ENCODE peak calls at places on chromosome 19, in six cellular contexts. One of them, this sample, is unnamed.
A peak's percentile ranks its signal among the peaks of the same experiment; 100 is the strongest.

GRCh38 chr19:34348899-34349487 is 16.0 kb upstream of the GPI start:
- DNase-seq in heart right ventricle: no peak
- DNase-seq in left ventricle myocardium inferior: no peak
- DNase-seq in kidney epithelial cell: no peak
- DNase-seq in psoas muscle: no peak
- DNase-seq in endodermal cell: no peak
- DNase-seq in this sample: no peak

GRCh38 chr19:44032001-44032610 is 6.9 kb downstream of the ZNF222 start:
- DNase-seq in left ventricle myocardium inferior: no peak
- DNase-seq in endodermal cell: no peak
- DNase-seq in heart right ventricle: no peak
- DNase-seq in kidney epithelial cell: no peak
- DNase-seq in psoas muscle: no peak
- DNase-seq in this sample: peak; percentile 5

GRCh38 chr19:14433454-14434156 is 499 bp downstream of the PKN1 start:
- DNase-seq in endodermal cell: peak; percentile 62
- DNase-seq in left ventricle myocardium inferior: no peak
- DNase-seq in heart right ventricle: no peak
- DNase-seq in kidney epithelial cell: no peak
- DNase-seq in psoas muscle: no peak
- DNase-seq in this sample: no peak

GRCh38 chr19:19230999-19231398 is 19.2 kb downstream of the NCAN start:
- DNase-seq in endodermal cell: no peak
- DNase-seq in left ventricle myocardium inferior: no peak
- DNase-seq in psoas muscle: no peak
- DNase-seq in heart right ventricle: no peak
- DNase-seq in kidney epithelial cell: no peak
- DNase-seq in this sample: no peak

GRCh38 chr19:34363094-34363493 is 1.9 kb upstream of the GPI start:
- DNase-seq in psoas muscle: no peak
- DNase-seq in endodermal cell: peak; percentile 68
- DNase-seq in kidney epithelial cell: no peak
- DNase-seq in heart right ventricle: no peak
- DNase-seq in left ventricle myocardium inferior: no peak
- DNase-seq in this sample: no peak

GRCh38 chr19:28313633-28314032 is 899.3 kb downstream of the UQCRFS1 start:
- DNase-seq in psoas muscle: no peak
- DNase-seq in endodermal cell: no peak
- DNase-seq in left ventricle myocardium inferior: peak; percentile 20
- DNase-seq in kidney epithelial cell: peak; percentile 63
- DNase-seq in heart right ventricle: no peak
- DNase-seq in this sample: peak; percentile 90

GRCh38 chr19:23762884-23763711 is 4.4 kb upstream of the ZNF681 start:
- DNase-seq in kidney epithelial cell: peak; percentile 26
- DNase-seq in heart right ventricle: peak; percentile 87
- DNase-seq in psoas muscle: peak; percentile 79
- DNase-seq in endodermal cell: peak; percentile 95
- DNase-seq in left ventricle myocardium inferior: peak; percentile 87
- DNase-seq in this sample: peak; percentile 31

GRCh38 chr19:23992348-23992747 is 77.7 kb downstream of the ZNF726 start:
- DNase-seq in psoas muscle: no peak
- DNase-seq in heart right ventricle: no peak
- DNase-seq in endodermal cell: no peak
- DNase-seq in left ventricle myocardium inferior: no peak
- DNase-seq in kidney epithelial cell: no peak
- DNase-seq in this sample: no peak

GRCh38 chr19:7533925-7534480 is 1.5 kb upstream of the PNPLA6 start:
- DNase-seq in left ventricle myocardium inferior: peak; percentile 88
- DNase-seq in kidney epithelial cell: no peak
- DNase-seq in psoas muscle: peak; percentile 95
- DNase-seq in endodermal cell: peak; percentile 95
- DNase-seq in heart right ventricle: peak; percentile 89
- DNase-seq in this sample: peak; percentile 91

GRCh38 chr19:17686592-17687042 is 1.5 kb downstream of the UNC13A start:
- DNase-seq in heart right ventricle: peak; percentile 37
- DNase-seq in psoas muscle: peak; percentile 57
- DNase-seq in left ventricle myocardium inferior: peak; percentile 41
- DNase-seq in endodermal cell: peak; percentile 95
- DNase-seq in kidney epithelial cell: no peak
- DNase-seq in this sample: peak; percentile 16

GRCh38 chr19:39381910-39382611 is 8.8 kb downstream of the PAF1 start:
- DNase-seq in heart right ventricle: no peak
- DNase-seq in psoas muscle: no peak
- DNase-seq in endodermal cell: no peak
- DNase-seq in kidney epithelial cell: no peak
- DNase-seq in left ventricle myocardium inferior: no peak
- DNase-seq in this sample: no peak

GRCh38 chr19:53057904-53058579 is 13.5 kb downstream of the ERVV-2 start:
- DNase-seq in endodermal cell: peak; percentile 88
- DNase-seq in left ventricle myocardium inferior: peak; percentile 46
- DNase-seq in heart right ventricle: peak; percentile 35
- DNase-seq in kidney epithelial cell: no peak
- DNase-seq in psoas muscle: no peak
- DNase-seq in this sample: no peak

GRCh38 chr19:17112700-17113099 is 37.1 kb downstream of the MYO9B start:
- DNase-seq in endodermal cell: no peak
- DNase-seq in left ventricle myocardium inferior: no peak
- DNase-seq in heart right ventricle: no peak
- DNase-seq in kidney epithelial cell: no peak
- DNase-seq in psoas muscle: no peak
- DNase-seq in this sample: no peak

GRCh38 chr19:34232566-34233481 is 21.5 kb upstream of the GARRE1 start:
- DNase-seq in heart right ventricle: peak; percentile 57
- DNase-seq in kidney epithelial cell: peak; percentile 92
- DNase-seq in psoas muscle: peak; percentile 65
- DNase-seq in endodermal cell: no peak
- DNase-seq in left ventricle myocardium inferior: peak; percentile 53
- DNase-seq in this sample: peak; percentile 86

GRCh38 chr19:6674868-6675305 is 4.9 kb upstream of the TNFSF14 start:
- DNase-seq in left ventricle myocardium inferior: peak; percentile 50
- DNase-seq in heart right ventricle: peak; percentile 47
- DNase-seq in psoas muscle: peak; percentile 74
- DNase-seq in kidney epithelial cell: peak; percentile 42
- DNase-seq in endodermal cell: peak; percentile 87
- DNase-seq in this sample: peak; percentile 75

GRCh38 chr19:18991050-18991449 is 42.3 kb downstream of the SUGP2 start:
- DNase-seq in left ventricle myocardium inferior: peak; percentile 34
- DNase-seq in kidney epithelial cell: no peak
- DNase-seq in heart right ventricle: peak; percentile 20
- DNase-seq in psoas muscle: no peak
- DNase-seq in endodermal cell: no peak
- DNase-seq in this sample: no peak

GRCh38 chr19:13872695-13873389 is 4.1 kb upstream of the NANOS3 start:
- DNase-seq in heart right ventricle: peak; percentile 42
- DNase-seq in kidney epithelial cell: no peak
- DNase-seq in psoas muscle: no peak
- DNase-seq in left ventricle myocardium inferior: no peak
- DNase-seq in endodermal cell: peak; percentile 91
- DNase-seq in this sample: no peak

GRCh38 chr19:2715470-2716274 is 5.5 kb downstream of the DIRAS1 start:
- DNase-seq in left ventricle myocardium inferior: no peak
- DNase-seq in psoas muscle: no peak
- DNase-seq in endodermal cell: no peak
- DNase-seq in heart right ventricle: no peak
- DNase-seq in kidney epithelial cell: no peak
- DNase-seq in this sample: no peak

GRCh38 chr19:49391581-49392399 is 3.7 kb downstream of the KASH5 start:
- DNase-seq in psoas muscle: peak; percentile 88
- DNase-seq in left ventricle myocardium inferior: peak; percentile 77
- DNase-seq in kidney epithelial cell: peak; percentile 19
- DNase-seq in endodermal cell: peak; percentile 95
- DNase-seq in heart right ventricle: peak; percentile 80
- DNase-seq in this sample: peak; percentile 79

GRCh38 chr19:4174895-4175668 is 7.3 kb downstream of the SIRT6 start:
- DNase-seq in psoas muscle: no peak
- DNase-seq in left ventricle myocardium inferior: no peak
- DNase-seq in heart right ventricle: no peak
- DNase-seq in kidney epithelial cell: no peak
- DNase-seq in endodermal cell: no peak
- DNase-seq in this sample: no peak

GRCh38 chr19:6738726-6739389 is 622 bp upstream of the TRIP10 start:
- DNase-seq in heart right ventricle: peak; percentile 62
- DNase-seq in endodermal cell: peak; percentile 96
- DNase-seq in left ventricle myocardium inferior: peak; percentile 60
- DNase-seq in psoas muscle: peak; percentile 86
- DNase-seq in kidney epithelial cell: no peak
- DNase-seq in this sample: peak; percentile 44

GRCh38 chr19:2755448-2755705 is 15.6 kb upstream of the SLC39A3 start:
- DNase-seq in endodermal cell: no peak
- DNase-seq in psoas muscle: peak; percentile 47
- DNase-seq in left ventricle myocardium inferior: no peak
- DNase-seq in heart right ventricle: no peak
- DNase-seq in kidney epithelial cell: no peak
- DNase-seq in this sample: no peak

GRCh38 chr19:53537523-53538377 is at the start of gene ZNF331:
- DNase-seq in heart right ventricle: peak; percentile 84
- DNase-seq in left ventricle myocardium inferior: peak; percentile 80
- DNase-seq in kidney epithelial cell: no peak
- DNase-seq in psoas muscle: peak; percentile 93
- DNase-seq in endodermal cell: peak; percentile 88
- DNase-seq in this sample: peak; percentile 88

GRCh38 chr19:13951799-13952153 is 533 bp upstream of the DCAF15 start:
- DNase-seq in left ventricle myocardium inferior: no peak
- DNase-seq in psoas muscle: no peak
- DNase-seq in kidney epithelial cell: no peak
- DNase-seq in endodermal cell: no peak
- DNase-seq in heart right ventricle: no peak
- DNase-seq in this sample: no peak

GRCh38 chr19:14519860-14520407 is 1.7 kb upstream of the DNAJB1 start:
- DNase-seq in endodermal cell: no peak
- DNase-seq in psoas muscle: no peak
- DNase-seq in left ventricle myocardium inferior: no peak
- DNase-seq in kidney epithelial cell: peak; percentile 95
- DNase-seq in heart right ventricle: no peak
- DNase-seq in this sample: peak; percentile 60

GRCh38 chr19:19110410-19111137 is 27.7 kb downstream of the TMEM161A start:
- DNase-seq in endodermal cell: peak; percentile 83
- DNase-seq in left ventricle myocardium inferior: no peak
- DNase-seq in kidney epithelial cell: no peak
- DNase-seq in heart right ventricle: no peak
- DNase-seq in psoas muscle: no peak
- DNase-seq in this sample: no peak

GRCh38 chr19:9727644-9728043 is 40.9 kb downstream of the ZNF846 start:
- DNase-seq in heart right ventricle: no peak
- DNase-seq in kidney epithelial cell: no peak
- DNase-seq in psoas muscle: no peak
- DNase-seq in endodermal cell: no peak
- DNase-seq in left ventricle myocardium inferior: no peak
- DNase-seq in this sample: peak; percentile 51

GRCh38 chr19:38838208-38838985 is 6.8 kb upstream of the ECH1 start:
- DNase-seq in kidney epithelial cell: peak; percentile 61
- DNase-seq in left ventricle myocardium inferior: no peak
- DNase-seq in heart right ventricle: no peak
- DNase-seq in endodermal cell: no peak
- DNase-seq in psoas muscle: peak; percentile 52
- DNase-seq in this sample: no peak

GRCh38 chr19:15195987-15196682 is 4.7 kb downstream of the NOTCH3 start:
- DNase-seq in left ventricle myocardium inferior: no peak
- DNase-seq in endodermal cell: peak; percentile 98
- DNase-seq in heart right ventricle: no peak
- DNase-seq in psoas muscle: no peak
- DNase-seq in kidney epithelial cell: peak; percentile 5
- DNase-seq in this sample: no peak

DNA sequence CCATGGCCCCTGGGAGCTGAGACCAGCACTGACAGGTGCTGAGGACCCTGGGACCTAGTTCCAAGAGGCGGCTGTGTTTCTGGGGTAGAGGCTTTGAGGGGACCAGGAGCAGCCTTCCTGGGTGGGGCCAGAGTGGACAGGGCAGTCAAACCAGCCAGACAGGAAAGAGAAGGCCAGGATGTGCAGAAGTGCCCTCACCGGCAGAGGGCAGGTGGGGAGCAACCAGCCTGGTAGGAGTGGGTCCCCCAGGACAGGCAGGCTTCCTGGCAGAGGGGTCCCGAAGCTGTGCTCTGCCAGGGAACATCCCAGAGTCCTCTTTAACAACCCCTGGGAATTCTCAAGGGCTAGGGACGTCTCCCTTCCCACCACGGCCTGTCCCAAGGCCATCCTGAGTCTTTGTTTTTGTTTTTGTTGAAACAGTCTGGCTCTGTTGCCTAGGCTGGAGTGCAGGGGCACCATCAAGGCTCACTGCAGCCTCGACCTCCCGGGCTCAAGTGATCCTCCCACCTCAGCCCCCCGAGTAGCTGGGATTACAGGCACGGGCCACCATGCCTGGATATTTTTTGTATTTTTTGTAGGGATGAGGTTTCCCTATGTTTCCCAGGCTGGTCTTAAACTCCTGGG is 3.0 kb upstream of the HIPK4 start:
- DNase-seq in psoas muscle: no peak
- DNase-seq in left ventricle myocardium inferior: no peak
- DNase-seq in heart right ventricle: no peak
- DNase-seq in endodermal cell: no peak
- DNase-seq in kidney epithelial cell: no peak
- DNase-seq in this sample: peak; percentile 25
- TF ChIP-seq CTCF in psoas muscle: peak; percentile 20
- TF ChIP-seq CTCF in left ventricle myocardium inferior: peak; percentile 46
- TF ChIP-seq CTCF in heart right ventricle: peak; percentile 20
- TF ChIP-seq CTCF in endodermal cell: peak; percentile 20
- TF ChIP-seq CTCF in kidney epithelial cell: peak; percentile 28
- TF ChIP-seq CTCF in this sample: peak; percentile 43

DNA sequence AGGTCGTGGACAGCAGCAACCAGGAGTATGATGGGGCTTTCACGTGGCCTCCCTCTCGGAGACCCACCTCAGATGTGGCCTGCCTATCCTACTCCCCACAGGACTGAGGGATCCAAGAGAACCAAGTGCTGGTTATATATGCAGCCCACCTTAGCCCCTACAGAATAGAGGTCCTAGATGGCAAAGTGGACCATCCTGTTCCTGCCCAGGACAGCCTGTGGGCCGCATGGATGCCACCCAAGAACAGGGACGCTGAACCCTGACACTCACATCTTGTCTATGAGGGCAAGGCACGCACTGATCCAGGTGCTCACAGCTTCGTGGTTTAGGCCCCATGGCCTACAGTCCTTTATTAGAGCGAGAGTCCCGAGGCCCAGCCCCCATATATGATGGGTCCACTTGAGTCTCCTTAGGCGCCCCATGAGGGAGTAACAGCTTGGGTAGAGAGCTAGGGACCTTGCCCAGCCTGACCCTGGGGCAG is 1.5 kb upstream of the SLC27A5 start:
- DNase-seq in left ventricle myocardium inferior: no peak
- DNase-seq in heart right ventricle: no peak
- DNase-seq in kidney epithelial cell: no peak
- DNase-seq in endodermal cell: no peak
- DNase-seq in psoas muscle: no peak
- DNase-seq in this sample: no peak
- H3K4me3 ChIP-seq in left ventricle myocardium inferior: no peak overlapping the region
- H3K4me3 ChIP-seq in heart right ventricle: no peak overlapping the region
- H3K4me3 ChIP-seq in kidney epithelial cell: no peak overlapping the region
- H3K4me3 ChIP-seq in endodermal cell: no peak overlapping the region
- H3K4me3 ChIP-seq in psoas muscle: no peak overlapping the region
- H3K4me3 ChIP-seq in this sample: no peak overlapping the region

GRCh38 chr19:35628565-35629331 is at the start of gene RBM42:
- DNase-seq in psoas muscle: peak; percentile 97
- DNase-seq in kidney epithelial cell: peak; percentile 96
- DNase-seq in left ventricle myocardium inferior: peak; percentile 95
- DNase-seq in heart right ventricle: peak; percentile 94
- DNase-seq in endodermal cell: peak; percentile 99
- DNase-seq in this sample: peak; percentile 99
- TF ChIP-seq CTCF in psoas muscle: no peak
- TF ChIP-seq CTCF in kidney epithelial cell: no peak
- TF ChIP-seq CTCF in left ventricle myocardium inferior: no peak
- TF ChIP-seq CTCF in heart right ventricle: no peak
- TF ChIP-seq CTCF in endodermal cell: no peak
- TF ChIP-seq CTCF in this sample: no peak

GRCh38 chr19:10811391-10812111 is 24.5 kb downstream of the TMED1 start:
- DNase-seq in kidney epithelial cell: no peak
- DNase-seq in endodermal cell: no peak
- DNase-seq in psoas muscle: no peak
- DNase-seq in heart right ventricle: no peak
- DNase-seq in left ventricle myocardium inferior: no peak
- DNase-seq in this sample: no peak
- H3K4me3 ChIP-seq in kidney epithelial cell: no peak overlapping the region
- H3K4me3 ChIP-seq in endodermal cell: no peak overlapping the region
- H3K4me3 ChIP-seq in psoas muscle: no peak overlapping the region
- H3K4me3 ChIP-seq in heart right ventricle: no peak overlapping the region
- H3K4me3 ChIP-seq in left ventricle myocardium inferior: no peak overlapping the region
- H3K4me3 ChIP-seq in this sample: no peak overlapping the region